ENCODE peak calls at places on chromosomes 6 and 20, in five cellular contexts. C is HepG2, S is GM12878, J is WTC11, Z is K562. I is an unnamed sample.

GRCh38 chr6:167306401-167306998 is 15.4 kb downstream of the UNC93A start:
- DNase-seq in Z (no peak), C (peak; percentile 50), S (no peak), J (no peak), I (no peak)

GRCh38 chr6:163417595-163417994 is 3.1 kb downstream of the QKI start:
- DNase-seq in J (no peak), Z (peak; percentile 30), S (no peak), C (no peak), I (no peak)

GRCh38 chr6:32439708-32440214 is at the start of gene HLA-DRA:
- DNase-seq in Z (peak; percentile 59), C (peak; percentile 31), J (no peak), S (peak; percentile 99), I (peak; percentile 51)

GRCh38 chr20:57698191-57698866 is 11.5 kb downstream of the PMEPA1 start:
- DNase-seq in C (peak; percentile 31), Z (no peak), J (no peak), S (no peak), I (no peak)

GRCh38 chr20:7113577-7114466 is 346.3 kb downstream of the BMP2 start:
- DNase-seq in C (peak; percentile 49), S (no peak), Z (peak; percentile 0), J (peak; percentile 75), I (peak; percentile 64)

GRCh38 chr6:150998992-150999975 is 133.8 kb downstream of the MTHFD1L start:
- DNase-seq in Z (no peak), S (no peak), C (no peak), J (no peak), I (no peak)

GRCh38 chr20:50680106-50680960 is 11.0 kb downstream of the RIPOR3 start:
- DNase-seq in J (no peak), C (peak; percentile 90), Z (no peak), S (no peak), I (no peak)

GRCh38 chr6:126890055-126890454 is 228.4 kb upstream of the RSPO3 start:
- DNase-seq in J (no peak), S (no peak), C (no peak), Z (no peak), I (no peak)

GRCh38 chr6:5260111-5260620 is 584 bp downstream of the LYRM4 start:
- DNase-seq in J (peak; percentile 63), C (peak; percentile 81), S (no peak), Z (peak; percentile 88), I (no peak)

GRCh38 chr6:167733740-167734661 is 92.7 kb upstream of the AFDN start:
- DNase-seq in J (no peak), Z (no peak), C (peak; percentile 99), S (no peak), I (no peak)

GRCh38 chr20:17502105-17502504 is 29.1 kb downstream of the BFSP1 start:
- DNase-seq in S (no peak), J (no peak), Z (no peak), C (no peak), I (no peak)

GRCh38 chr6:82467338-82467737 is 103.7 kb downstream of the TPBG start:
- DNase-seq in S (no peak), J (no peak), Z (no peak), C (no peak), I (no peak)

GRCh38 chr6:1848752-1849151 is 239.0 kb downstream of the FOXC1 start:
- DNase-seq in Z (no peak), C (no peak), S (no peak), J (no peak), I (no peak)

GRCh38 chr6:28218312-28219248 is 6.5 kb upstream of the ZSCAN9 start:
- DNase-seq in S (no peak), Z (peak; percentile 92), J (peak; percentile 54), C (peak; percentile 70), I (no peak)

GRCh38 chr6:158605266-158605878 is 39.2 kb downstream of the DYNLT1 start:
- DNase-seq in J (peak; percentile 82), S (peak; percentile 36), Z (peak; percentile 71), C (peak; percentile 72), I (peak; percentile 39)

GRCh38 chr6:111846511-111847409 is 26.5 kb downstream of the FYN start:
- DNase-seq in C (no peak), Z (no peak), J (no peak), S (no peak), I (no peak)

GRCh38 chr6:29011276-29011734 is 6.2 kb upstream of the ZNF311 start:
- DNase-seq in J (peak; percentile 71), S (no peak), Z (peak; percentile 91), C (no peak), I (peak; percentile 73)

GRCh38 chr6:168050861-168051586 is 28.0 kb downstream of the FRMD1 start:
- DNase-seq in S (no peak), J (peak; percentile 58), Z (peak; percentile 20), C (no peak), I (no peak)

GRCh38 chr20:50123418-50123817 is 10.5 kb upstream of the UBE2V1 start:
- DNase-seq in C (no peak), S (no peak), J (no peak), Z (no peak), I (no peak)

GRCh38 chr6:17086469-17086868 is 15.4 kb upstream of the STMND1 start:
- DNase-seq in S (no peak), J (peak; percentile 29), Z (peak; percentile 52), C (peak; percentile 63), I (no peak)

GRCh38 chr6:17081860-17082508 is 19.9 kb upstream of the STMND1 start:
- DNase-seq in J (no peak), C (no peak), Z (no peak), S (no peak), I (no peak)

GRCh38 chr6:17083397-17083796 is 18.5 kb upstream of the STMND1 start:
- DNase-seq in C (no peak), J (no peak), Z (no peak), S (no peak), I (no peak)

GRCh38 chr6:17081273-17081672 is 20.6 kb upstream of the STMND1 start:
- DNase-seq in Z (no peak), C (no peak), S (no peak), J (no peak), I (no peak)
- TF ChIP-seq ATF2 in Z (no peak), C (no peak), S (no peak), J (no peak), I (no peak)

GRCh38 chr20:52235129-52235528 is 43.5 kb upstream of the ZFP64 start:
- DNase-seq in C (no peak), Z (no peak), J (no peak), S (no peak), I (no peak)
- TF ChIP-seq ATF2 in C (no peak), Z (no peak), J (no peak), S (no peak), I (no peak)

GRCh38 chr6:170505306-170505705 is 47.8 kb downstream of the PSMB1 start:
- DNase-seq in Z (no peak), C (no peak), S (no peak), J (no peak), I (no peak)
- TF ChIP-seq ATF2 in Z (no peak), C (no peak), S (no peak), J (no peak), I (no peak)

GRCh38 chr20:37863289-37863688 is 39.6 kb upstream of the VSTM2L start:
- DNase-seq in C (no peak), Z (no peak), S (no peak), J (no peak), I (no peak)
- TF ChIP-seq ATF2 in C (no peak), Z (no peak), S (no peak), J (no peak), I (no peak)

GRCh38 chr6:148192310-148192709 is 150.3 kb upstream of the SASH1 start:
- DNase-seq in J (no peak), C (no peak), Z (no peak), S (no peak), I (no peak)
- TF ChIP-seq ATF2 in J (no peak), C (no peak), Z (no peak), S (no peak), I (no peak)

DNA sequence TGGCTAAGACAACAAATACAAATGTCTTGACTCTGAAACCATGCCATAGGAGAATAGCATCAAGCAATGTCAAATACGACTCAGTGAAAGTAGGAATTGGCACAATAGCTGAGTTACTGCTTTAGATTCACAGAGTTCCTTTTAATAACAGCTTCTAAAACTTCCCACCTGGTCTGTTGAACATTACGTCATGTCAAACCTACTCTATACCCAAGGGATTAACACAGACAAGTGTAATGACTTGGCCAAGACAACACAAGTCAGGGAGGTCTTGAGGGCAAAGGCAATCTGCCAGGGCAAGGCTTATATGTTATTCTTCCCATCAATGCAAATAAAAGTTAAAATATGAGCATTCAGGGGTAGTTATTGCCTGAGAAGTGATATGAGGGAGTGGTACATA is 265.1 kb upstream of the PRDM1 start:
- DNase-seq in J (no peak), Z (no peak), S (no peak), C (no peak), I (no peak)
- TF ChIP-seq ATF2 in J (no peak), Z (no peak), S (no peak), C (no peak), I (no peak)

DNA sequence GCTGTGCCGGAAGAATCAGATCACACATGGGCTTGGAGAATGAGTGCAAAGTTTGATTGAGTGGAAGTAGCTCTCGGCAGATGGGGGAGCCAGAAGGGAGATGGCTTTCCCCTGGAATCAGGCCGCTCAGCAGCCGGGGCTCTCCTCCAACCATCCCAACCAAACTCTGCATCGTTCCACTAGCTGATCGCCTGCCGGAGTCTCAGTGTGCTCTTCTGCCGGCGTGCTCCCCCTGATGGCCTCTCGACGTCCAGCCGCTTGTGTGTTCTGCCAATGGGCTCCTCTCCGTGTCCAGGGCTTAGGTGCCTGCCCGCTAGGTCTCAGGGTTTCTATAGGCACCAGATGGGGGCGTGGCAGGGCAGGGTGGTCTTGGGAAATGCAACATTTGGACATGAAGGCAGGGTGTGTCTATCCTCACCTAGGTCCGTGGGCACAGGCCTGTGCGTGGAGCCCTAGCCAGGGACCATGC is 4.9 kb upstream of the BIRC7 start:
- DNase-seq in Z (peak; percentile 51), C (peak; percentile 79), S (no peak), J (peak; percentile 80), I (no peak)
- TF ChIP-seq ATF2 in Z (no peak), C (peak; percentile 36), S (no peak), J (no peak), I (no peak)

GRCh38 chr6:36198986-36199385 is 2.4 kb downstream of the BRPF3 start:
- DNase-seq in J (no peak), C (no peak), S (no peak), Z (no peak), I (no peak)

GRCh38 chr6:36196880-36197548 is 470 bp downstream of the BRPF3 start:
- DNase-seq in S (peak; percentile 88), Z (peak; percentile 100), C (peak; percentile 96), J (peak; percentile 100), I (peak; percentile 100)

GRCh38 chr6:36196049-36196879 is at the start of gene BRPF3:
- DNase-seq in J (peak; percentile 80), S (no peak), C (peak; percentile 73), Z (peak; percentile 83), I (no peak)

GRCh38 chr6:36197739-36198221 is 1.2 kb downstream of the BRPF3 start:
- DNase-seq in S (no peak), Z (peak; percentile 11), J (no peak), C (no peak), I (no peak)

DNA sequence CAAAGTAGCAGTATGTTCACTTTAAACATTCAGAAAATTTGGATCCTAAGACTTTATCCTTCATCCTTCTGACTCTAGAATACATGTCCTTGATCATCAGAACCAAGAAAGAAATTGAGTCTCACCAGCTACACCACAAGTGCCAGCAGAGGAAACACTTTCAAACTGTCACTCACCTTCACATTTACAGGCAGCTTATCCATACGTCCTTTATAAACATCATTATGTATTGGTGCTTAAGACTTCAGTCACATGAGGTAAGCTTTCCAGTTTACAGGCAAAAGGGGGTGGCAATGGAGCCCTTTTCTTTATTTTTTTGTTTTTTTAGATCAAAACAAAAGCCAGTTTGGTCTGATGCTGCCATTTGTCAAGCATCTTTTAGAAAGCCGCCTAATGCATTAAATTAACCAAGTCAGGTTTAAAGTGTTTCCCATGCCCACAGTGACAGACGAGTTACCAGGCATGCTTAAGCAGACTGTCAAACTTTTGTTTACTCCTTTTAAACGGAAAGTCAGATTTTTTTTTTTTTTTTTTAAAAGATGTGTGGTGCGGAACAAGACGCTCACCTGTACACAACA is 984 bp upstream of the BRPF3 start:
- DNase-seq in S (no peak), J (no peak), Z (no peak), C (no peak), I (no peak)
- TF ChIP-seq ATF2 in S (no peak), J (no peak), Z (no peak), C (no peak), I (no peak)